ENCODE peak calls at places on chromosomes 16 and 17, in seven cellular contexts. Z, C, U, E, X, M and R are unnamed samples.

GRCh38 chr16:24511174-24511573 is 28.2 kb upstream of the RBBP6 start:
- DNase-seq in U (no peak), C (no peak), M (no peak), X (no peak), E (no peak), Z (no peak), R (no peak)

GRCh38 chr16:52742608-52743007 is 195.7 kb upstream of the TOX3 start:
- DNase-seq in E (no peak), C (no peak), X (no peak), U (no peak), M (no peak), Z (no peak), R (no peak)

GRCh38 chr16:2285731-2286191 is 17.8 kb upstream of the RNPS1 start:
- DNase-seq in E (no peak), U (no peak), Z (no peak), C (no peak), M (no peak), X (no peak), R (no peak)

GRCh38 chr17:68184816-68185436 is 62.9 kb upstream of the AMZ2 start:
- DNase-seq in Z (no peak), C (no peak), X (no peak), U (peak; percentile 76), M (no peak), E (no peak), R (no peak)

GRCh38 chr17:866568-867087 is 84.5 kb downstream of the MRM3 start:
- DNase-seq in C (no peak), U (no peak), M (no peak), Z (no peak), X (no peak), E (no peak), R (no peak)

GRCh38 chr16:58038219-58038641 is 12.7 kb downstream of the MMP15 start:
- DNase-seq in X (no peak), E (no peak), C (no peak), U (no peak), Z (no peak), M (no peak), R (no peak)

GRCh38 chr17:62178579-62178978 is 113.5 kb upstream of the MED13 start:
- DNase-seq in Z (no peak), U (no peak), X (no peak), E (no peak), C (peak; percentile 87), M (no peak), R (no peak)

GRCh38 chr17:78546476-78546875 is 30.7 kb downstream of the DNAH17 start:
- DNase-seq in C (peak; percentile 49), E (no peak), X (no peak), M (no peak), Z (no peak), U (no peak), R (no peak)

GRCh38 chr17:19366637-19366972 is 4.1 kb upstream of the B9D1 start:
- DNase-seq in Z (no peak), X (no peak), C (no peak), M (no peak), U (no peak), E (no peak), R (no peak)

GRCh38 chr17:78899361-78900260 is 3.4 kb downstream of the CEP295NL start:
- DNase-seq in C (no peak), U (no peak), Z (no peak), M (no peak), E (no peak), X (no peak), R (no peak)

GRCh38 chr17:27049104-27049784 is 244.7 kb upstream of the WSB1 start:
- DNase-seq in C (peak; percentile 11), Z (no peak), X (no peak), U (no peak), E (no peak), M (no peak), R (no peak)

GRCh38 chr17:56499799-56500388 is 93.6 kb upstream of the NOG start:
- DNase-seq in X (peak; percentile 2), C (peak; percentile 23), M (no peak), Z (peak; percentile 14), E (no peak), U (no peak), R (no peak)

GRCh38 chr17:70622382-70623260 is 453.3 kb downstream of the KCNJ2 start:
- DNase-seq in Z (no peak), X (no peak), C (peak; percentile 30), E (peak; percentile 63), M (no peak), U (peak; percentile 32), R (no peak)
- TF ChIP-seq CTCF in Z (peak; percentile 60), X (no peak), C (peak; percentile 85), E (peak; percentile 41), M (peak; percentile 28), U (peak; percentile 23), R (peak; percentile 79)

GRCh38 chr16:67914758-67915622 is 16.7 kb downstream of the CTRL start:
- DNase-seq in M (no peak), E (no peak), X (no peak), C (no peak), Z (no peak), U (no peak), R (no peak)
- TF ChIP-seq CTCF in M (no peak), E (no peak), X (no peak), C (no peak), Z (no peak), U (no peak), R (no peak)

DNA sequence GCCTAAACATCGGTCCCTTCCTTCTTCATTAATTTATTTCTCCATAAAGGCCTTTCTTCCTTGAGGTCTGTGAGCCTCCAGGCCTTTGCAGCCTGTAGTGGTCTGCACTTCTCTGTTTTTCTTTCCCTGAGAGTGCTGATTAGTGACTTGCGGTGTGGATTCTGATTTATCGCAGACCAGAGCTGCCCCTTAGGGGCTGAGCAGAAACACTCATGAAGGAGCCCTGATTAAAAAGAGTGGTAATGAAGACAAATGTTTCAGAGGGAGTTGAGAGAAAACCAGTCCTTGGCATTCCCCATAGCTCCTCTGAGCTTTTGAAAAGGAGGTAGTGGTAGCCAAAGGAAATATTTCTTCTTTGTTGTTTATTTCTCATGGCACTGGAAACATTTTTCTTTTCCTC is 268.1 kb upstream of the TBX2 start:
- DNase-seq in C (no peak), X (no peak), E (no peak), M (no peak), Z (no peak), U (no peak), R (no peak)
- TF ChIP-seq CTCF in C (no peak), X (no peak), E (no peak), M (no peak), Z (no peak), U (no peak), R (no peak)

GRCh38 chr16:54282202-54282922 is 4.2 kb downstream of the IRX3 start:
- DNase-seq in X (no peak), C (peak; percentile 34), E (peak; percentile 53), U (peak; percentile 62), Z (no peak), M (peak; percentile 89), R (peak; percentile 79)
- TF ChIP-seq CTCF in X (no peak), C (peak; percentile 67), E (peak; percentile 59), U (peak; percentile 45), Z (peak; percentile 45), M (peak; percentile 37), R (peak; percentile 88)